ENCODE peak calls at places on chromosomes 12 and 14, in four cellular contexts. K is fibroblast of mammary gland, F is colonic mucosa, E is neural progenitor cell. O is an unnamed sample.

GRCh38 chr12:103783744-103784664 is 57.0 kb downstream of the NT5DC3 start:
- DNase-seq in F (peak; percentile 68), K (no peak), E (no peak), O (no peak)

GRCh38 chr14:85917631-85918030 is 387.7 kb downstream of the FLRT2 start:
- DNase-seq in E (no peak), F (no peak), K (no peak), O (no peak)

GRCh38 chr12:23648546-23648945 is 300.9 kb downstream of the SOX5 start:
- DNase-seq in F (no peak), K (no peak), E (no peak), O (no peak)

GRCh38 chr12:132481771-132482745 is 7.9 kb upstream of the FBRSL1 start:
- DNase-seq in K (no peak), F (no peak), E (no peak), O (no peak)

GRCh38 chr12:59742831-59743230 is 147.0 kb downstream of the SLC16A7 start:
- DNase-seq in F (no peak), K (peak; percentile 77), E (no peak), O (no peak)

GRCh38 chr12:120940799-120941198 is 36.6 kb upstream of the SPPL3 start:
- DNase-seq in F (no peak), E (no peak), K (peak; percentile 31), O (no peak)

GRCh38 chr12:120055231-120055630 is 61.3 kb downstream of the RAB35 start:
- DNase-seq in F (no peak), K (peak; percentile 56), E (no peak), O (no peak)

GRCh38 chr12:50110762-50111416 is 1.1 kb upstream of the COX14 start:
- DNase-seq in F (peak; percentile 79), E (peak; percentile 60), K (peak; percentile 42), O (no peak)

GRCh38 chr12:6230321-6231110 is 30.3 kb downstream of the CD9 start:
- DNase-seq in K (no peak), E (no peak), F (peak; percentile 68), O (no peak)

GRCh38 chr12:108302471-108303311 is 36.4 kb downstream of the CMKLR1 start:
- DNase-seq in F (peak; percentile 35), E (peak; percentile 38), K (peak; percentile 68), O (no peak)

GRCh38 chr14:105084741-105085571 is 19.7 kb upstream of the GPR132 start:
- DNase-seq in F (no peak), E (no peak), K (no peak), O (no peak)

GRCh38 chr12:111578276-111578970 is 20.7 kb downstream of the ATXN2 start:
- DNase-seq in K (peak; percentile 77), E (no peak), F (no peak), O (peak; percentile 51)

GRCh38 chr12:50059440-50060119 is 2.2 kb downstream of the ASIC1 start:
- DNase-seq in E (no peak), K (no peak), F (no peak), O (no peak)

GRCh38 chr12:57450057-57450456 is 5.0 kb upstream of the INHBE start:
- DNase-seq in K (no peak), E (no peak), F (no peak), O (no peak)

GRCh38 chr12:26642361-26642760 is 190.6 kb downstream of the ITPR2 start:
- DNase-seq in E (no peak), K (peak; percentile 61), F (no peak), O (no peak)

GRCh38 chr14:61153436-61153835 is 127.7 kb downstream of the TMEM30B start:
- DNase-seq in E (peak; percentile 56), F (no peak), K (no peak), O (no peak)

GRCh38 chr12:131101703-131102492 is 148.2 kb downstream of the ADGRD1 start:
- DNase-seq in K (no peak), E (no peak), F (no peak), O (no peak)

GRCh38 chr14:65472189-65472588 is 59.7 kb downstream of the FUT8 start:
- DNase-seq in E (peak; percentile 58), K (no peak), F (no peak), O (no peak)

GRCh38 chr14:71555654-71556559 is 376.3 kb upstream of the RGS6 start:
- DNase-seq in K (peak; percentile 39), F (peak; percentile 58), E (no peak), O (no peak)

GRCh38 chr12:77053259-77053658 is 12.1 kb downstream of the E2F7 start:
- DNase-seq in E (no peak), K (no peak), F (no peak), O (no peak)

GRCh38 chr12:7241404-7242005 is 52.0 kb downstream of the PEX5 start:
- DNase-seq in E (no peak), K (peak; percentile 95), F (no peak), O (no peak)

GRCh38 chr12:132444957-132445883 is 44.7 kb upstream of the FBRSL1 start:
- DNase-seq in E (peak; percentile 69), F (peak; percentile 39), K (no peak), O (no peak)

GRCh38 chr14:29220077-29220476 is 453.5 kb downstream of the FOXG1 start:
- DNase-seq in F (no peak), E (no peak), K (no peak), O (no peak)

GRCh38 chr12:65707051-65707450 is 117.2 kb upstream of the HMGA2 start:
- DNase-seq in E (no peak), F (no peak), K (no peak), O (no peak)

GRCh38 chr14:75049731-75050201 is 1.5 kb downstream of the MLH3 start:
- DNase-seq in K (peak; percentile 76), F (no peak), E (no peak), O (no peak)

GRCh38 chr14:48857366-48857765 is 728.8 kb downstream of the RPS29 start:
- DNase-seq in K (no peak), E (peak; percentile 16), F (no peak), O (no peak)

GRCh38 chr12:2118061-2118460 is 65.3 kb downstream of the CACNA1C start:
- DNase-seq in E (no peak), K (no peak), F (no peak), O (no peak)

GRCh38 chr12:121284551-121285390 is 11.7 kb downstream of the CAMKK2 start:
- DNase-seq in K (peak; percentile 31), F (peak; percentile 32), E (no peak), O (no peak)

GRCh38 chr12:18320976-18321375 is 59.7 kb downstream of the PIK3C2G start:
- DNase-seq in K (no peak), F (no peak), E (no peak), O (no peak)

GRCh38 chr12:18323159-18323558 is 61.8 kb downstream of the PIK3C2G start:
- DNase-seq in E (no peak), F (no peak), K (peak; percentile 57), O (peak; percentile 6)

GRCh38 chr12:18320036-18320617 is 58.8 kb downstream of the PIK3C2G start:
- DNase-seq in E (peak; percentile 79), K (peak; percentile 69), F (no peak), O (peak; percentile 59)
- TF ChIP-seq CTCF in E (peak; percentile 64), K (peak; percentile 58), F (peak; percentile 51), O (peak; percentile 53)

DNA sequence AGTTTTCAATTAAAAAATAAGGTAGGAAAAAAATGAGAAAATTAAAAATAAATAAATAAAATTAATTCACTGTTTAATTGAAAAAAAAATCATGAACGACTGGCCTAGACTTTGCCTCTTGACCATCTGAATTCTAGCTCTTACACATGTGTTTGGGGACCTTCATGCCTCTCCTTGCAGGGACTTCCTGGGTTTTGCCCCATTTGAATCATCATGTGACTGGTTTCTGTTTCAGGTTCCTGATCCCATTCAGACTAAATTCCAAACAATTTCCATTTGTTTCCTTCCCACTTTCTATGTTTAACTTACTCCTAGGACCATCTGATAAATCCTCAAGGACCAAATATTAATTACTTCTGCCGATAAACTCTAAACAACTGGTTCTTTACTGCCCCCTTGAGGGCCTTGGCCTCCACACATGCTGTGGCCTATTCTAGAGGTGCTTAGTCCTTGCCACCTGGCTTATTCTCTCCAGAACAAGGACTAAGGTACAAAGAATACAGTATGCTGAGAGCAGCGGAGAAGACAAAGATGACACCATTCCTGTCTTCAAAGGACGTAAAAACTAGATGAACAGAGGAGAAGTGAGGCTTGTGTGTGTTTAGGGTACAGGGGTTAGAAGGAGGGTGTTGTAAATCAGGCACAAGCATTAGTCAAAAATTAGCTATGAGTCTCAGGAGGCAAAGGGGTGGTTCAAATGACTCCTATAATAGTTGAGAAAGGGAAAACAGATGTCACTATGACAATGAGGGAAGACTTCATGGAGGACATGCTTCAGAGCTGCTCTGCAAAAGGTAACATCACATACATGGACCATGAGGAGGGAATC is 125.8 kb upstream of the AVPR1A start:
- DNase-seq in E (peak; percentile 78), K (peak; percentile 31), F (peak; percentile 17), O (no peak)
- H3K4me3 ChIP-seq in E (peak overlapping the region; percentile 22), K (no peak overlapping the region), F (no peak overlapping the region), O (no peak overlapping the region)

DNA sequence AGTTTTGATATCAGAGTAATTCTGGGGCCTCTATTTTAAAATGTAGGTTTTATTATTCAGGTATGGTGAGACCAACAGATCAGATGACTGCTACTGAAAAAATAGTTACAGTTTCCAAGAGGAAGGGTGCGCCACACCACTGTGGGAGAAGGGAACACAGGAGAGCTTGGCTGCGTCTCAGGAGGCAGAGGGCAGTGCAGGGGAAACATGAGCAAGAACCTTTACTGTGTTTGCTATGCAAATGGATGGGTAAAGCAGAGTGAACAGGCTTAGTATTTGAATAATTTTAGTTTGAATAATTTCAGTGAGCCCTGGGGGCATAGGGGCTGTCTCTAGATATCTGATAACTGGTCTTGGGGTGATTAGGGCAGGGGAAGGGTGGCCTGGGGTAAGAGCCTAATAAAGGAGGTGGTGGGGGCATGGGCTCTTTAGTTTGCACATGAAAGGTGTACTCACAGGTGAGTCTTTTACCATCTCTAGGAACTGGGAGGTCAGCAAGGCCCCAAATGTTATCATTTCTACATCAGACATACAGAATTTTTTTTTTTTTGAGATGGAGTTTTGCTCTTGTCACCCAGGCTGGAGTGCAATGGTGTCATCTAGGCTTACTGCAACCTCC is 196.8 kb upstream of the NEDD1 start:
- DNase-seq in K (no peak), F (no peak), E (peak; percentile 48), O (no peak)
- TF ChIP-seq CTCF in K (no peak), F (no peak), E (peak; percentile 34), O (no peak)

GRCh38 chr14:33715223-33715528 is 235.7 kb downstream of the EGLN3 start:
- DNase-seq in E (no peak), K (no peak), F (no peak), O (no peak)
- H3K4me3 ChIP-seq in E (no peak overlapping the region), K (no peak overlapping the region), F (no peak overlapping the region), O (no peak overlapping the region)

GRCh38 chr12:105321125-105321524 is 9.4 kb upstream of the C12orf75 start:
- DNase-seq in F (no peak), K (no peak), E (no peak), O (no peak)
- TF ChIP-seq CTCF in F (no peak), K (no peak), E (no peak), O (no peak)

DNA sequence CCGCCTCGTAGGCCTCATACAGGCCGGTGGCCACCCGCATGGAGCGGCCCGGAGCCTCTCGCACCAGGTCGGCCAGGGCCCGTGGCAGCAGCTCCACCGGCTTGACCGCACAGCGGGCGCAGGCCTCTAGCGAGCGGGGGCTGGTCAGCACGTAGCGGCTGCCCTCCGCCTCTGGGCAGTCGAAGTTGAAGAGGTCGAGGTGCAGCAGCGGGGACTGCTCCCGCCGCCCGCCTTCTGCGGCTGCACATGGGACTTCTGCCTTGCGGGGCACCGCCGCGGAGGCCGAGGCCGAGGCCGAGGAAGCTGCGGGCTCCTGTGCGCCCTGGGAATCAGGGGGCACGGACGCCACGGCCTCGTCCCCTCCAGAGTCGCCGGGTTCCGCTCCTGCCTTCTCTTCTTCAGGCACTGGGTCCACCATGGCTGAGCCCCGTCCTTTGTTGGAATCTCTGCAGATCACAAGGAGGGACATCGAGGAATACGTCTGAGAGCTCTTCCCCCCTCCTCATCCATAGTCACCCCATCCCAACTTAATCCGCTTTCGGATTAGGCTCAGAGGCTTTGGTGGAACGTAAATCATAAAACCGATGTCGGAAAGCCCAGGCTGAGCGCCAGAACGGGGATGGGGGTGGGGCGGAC is 1.3 kb downstream of the CCDC177 start:
- DNase-seq in E (no peak), F (no peak), K (no peak), O (no peak)
- H3K4me3 ChIP-seq in E (peak overlapping the region; percentile 65), F (no peak overlapping the region), K (no peak overlapping the region), O (no peak overlapping the region)